ENCODE peak calls at places on chromosomes 16 and 17, in nine cellular contexts. One of them, this sample, is unnamed.
A peak's percentile ranks its signal among the peaks of the same experiment; 100 is the strongest.

GRCh38 chr16:88355389-88356123 is 27.2 kb upstream of the ZNF469 start:
- DNase-seq in pancreas: no peak
- DNase-seq in CD8-positive, alpha-beta memory T cell: no peak
- DNase-seq in HuH-7.5: no peak
- DNase-seq in GM18507: no peak
- DNase-seq in upper lobe of right lung: peak; percentile 56
- DNase-seq in NCI-H1105 treated with DMSO at 0.1 percent for 48 hours: no peak
- DNase-seq in glutamatergic neuron: no peak
- DNase-seq in M059J: no peak
- DNase-seq in this sample: no peak

GRCh38 chr16:78985736-78986605 is 614.6 kb downstream of the MAF start:
- DNase-seq in pancreas: no peak
- DNase-seq in CD8-positive, alpha-beta memory T cell: no peak
- DNase-seq in HuH-7.5: no peak
- DNase-seq in GM18507: no peak
- DNase-seq in upper lobe of right lung: no peak
- DNase-seq in NCI-H1105 treated with DMSO at 0.1 percent for 48 hours: no peak
- DNase-seq in glutamatergic neuron: no peak
- DNase-seq in M059J: no peak
- DNase-seq in this sample: no peak

GRCh38 chr17:66494023-66494803 is 191.8 kb downstream of the PRKCA start:
- DNase-seq in pancreas: no peak
- DNase-seq in CD8-positive, alpha-beta memory T cell: no peak
- DNase-seq in HuH-7.5: no peak
- DNase-seq in GM18507: no peak
- DNase-seq in upper lobe of right lung: no peak
- DNase-seq in NCI-H1105 treated with DMSO at 0.1 percent for 48 hours: no peak
- DNase-seq in glutamatergic neuron: no peak
- DNase-seq in M059J: peak; percentile 92
- DNase-seq in this sample: no peak

GRCh38 chr17:46273541-46274236 is 21.2 kb upstream of the LRRC37A start:
- DNase-seq in pancreas: no peak
- DNase-seq in CD8-positive, alpha-beta memory T cell: no peak
- DNase-seq in HuH-7.5: no peak
- DNase-seq in GM18507: no peak
- DNase-seq in upper lobe of right lung: no peak
- DNase-seq in NCI-H1105 treated with DMSO at 0.1 percent for 48 hours: no peak
- DNase-seq in glutamatergic neuron: no peak
- DNase-seq in M059J: no peak
- DNase-seq in this sample: no peak

GRCh38 chr16:85296859-85297698 is 184.8 kb upstream of the CIBAR2 start:
- DNase-seq in pancreas: peak; percentile 67
- DNase-seq in CD8-positive, alpha-beta memory T cell: no peak
- DNase-seq in HuH-7.5: peak; percentile 74
- DNase-seq in GM18507: no peak
- DNase-seq in upper lobe of right lung: peak; percentile 80
- DNase-seq in NCI-H1105 treated with DMSO at 0.1 percent for 48 hours: no peak
- DNase-seq in glutamatergic neuron: peak; percentile 65
- DNase-seq in M059J: peak; percentile 46
- DNase-seq in this sample: peak; percentile 68

GRCh38 chr17:80491478-80492342 is 15.3 kb upstream of the NPTX1 start:
- DNase-seq in pancreas: no peak
- DNase-seq in CD8-positive, alpha-beta memory T cell: no peak
- DNase-seq in HuH-7.5: peak; percentile 74
- DNase-seq in GM18507: no peak
- DNase-seq in upper lobe of right lung: no peak
- DNase-seq in NCI-H1105 treated with DMSO at 0.1 percent for 48 hours: no peak
- DNase-seq in glutamatergic neuron: peak; percentile 74
- DNase-seq in M059J: no peak
- DNase-seq in this sample: no peak

GRCh38 chr16:51550785-51551184 is 399.7 kb upstream of the SALL1 start:
- DNase-seq in pancreas: no peak
- DNase-seq in CD8-positive, alpha-beta memory T cell: no peak
- DNase-seq in HuH-7.5: no peak
- DNase-seq in GM18507: no peak
- DNase-seq in upper lobe of right lung: no peak
- DNase-seq in NCI-H1105 treated with DMSO at 0.1 percent for 48 hours: peak; percentile 3
- DNase-seq in glutamatergic neuron: no peak
- DNase-seq in M059J: no peak
- DNase-seq in this sample: no peak

GRCh38 chr16:14015948-14016347 is 55.2 kb upstream of the MRTFB start:
- DNase-seq in pancreas: no peak
- DNase-seq in CD8-positive, alpha-beta memory T cell: no peak
- DNase-seq in HuH-7.5: no peak
- DNase-seq in GM18507: no peak
- DNase-seq in upper lobe of right lung: no peak
- DNase-seq in NCI-H1105 treated with DMSO at 0.1 percent for 48 hours: no peak
- DNase-seq in glutamatergic neuron: no peak
- DNase-seq in M059J: peak; percentile 76
- DNase-seq in this sample: no peak

GRCh38 chr16:48963306-48963705 is 318.3 kb downstream of the CBLN1 start:
- DNase-seq in pancreas: no peak
- DNase-seq in CD8-positive, alpha-beta memory T cell: no peak
- DNase-seq in HuH-7.5: no peak
- DNase-seq in GM18507: no peak
- DNase-seq in upper lobe of right lung: no peak
- DNase-seq in NCI-H1105 treated with DMSO at 0.1 percent for 48 hours: no peak
- DNase-seq in glutamatergic neuron: no peak
- DNase-seq in M059J: peak; percentile 95
- DNase-seq in this sample: no peak

GRCh38 chr17:64787255-64787920 is 125.3 kb upstream of the SMURF2 start:
- DNase-seq in pancreas: no peak
- DNase-seq in CD8-positive, alpha-beta memory T cell: no peak
- DNase-seq in HuH-7.5: no peak
- DNase-seq in GM18507: no peak
- DNase-seq in upper lobe of right lung: no peak
- DNase-seq in NCI-H1105 treated with DMSO at 0.1 percent for 48 hours: no peak
- DNase-seq in glutamatergic neuron: no peak
- DNase-seq in M059J: no peak
- DNase-seq in this sample: no peak

GRCh38 chr16:87369796-87370719 is 13.5 kb downstream of the FBXO31 start:
- DNase-seq in pancreas: no peak
- DNase-seq in CD8-positive, alpha-beta memory T cell: peak; percentile 37
- DNase-seq in HuH-7.5: no peak
- DNase-seq in GM18507: no peak
- DNase-seq in upper lobe of right lung: no peak
- DNase-seq in NCI-H1105 treated with DMSO at 0.1 percent for 48 hours: no peak
- DNase-seq in glutamatergic neuron: no peak
- DNase-seq in M059J: no peak
- DNase-seq in this sample: no peak

GRCh38 chr17:81093576-81094223 is 58.7 kb downstream of the BAIAP2 start:
- DNase-seq in pancreas: no peak
- DNase-seq in CD8-positive, alpha-beta memory T cell: no peak
- DNase-seq in HuH-7.5: no peak
- DNase-seq in GM18507: no peak
- DNase-seq in upper lobe of right lung: no peak
- DNase-seq in NCI-H1105 treated with DMSO at 0.1 percent for 48 hours: no peak
- DNase-seq in glutamatergic neuron: no peak
- DNase-seq in M059J: no peak
- DNase-seq in this sample: no peak

GRCh38 chr17:27780441-27781404 is 19.6 kb downstream of the NOS2 start:
- DNase-seq in pancreas: no peak
- DNase-seq in CD8-positive, alpha-beta memory T cell: no peak
- DNase-seq in HuH-7.5: no peak
- DNase-seq in GM18507: no peak
- DNase-seq in upper lobe of right lung: no peak
- DNase-seq in NCI-H1105 treated with DMSO at 0.1 percent for 48 hours: no peak
- DNase-seq in glutamatergic neuron: no peak
- DNase-seq in M059J: no peak
- DNase-seq in this sample: no peak